ENCODE peak calls at places on chromosomes 16 and 17, in five cellular contexts. H is GM12865, I is Peyer's patch, L is lower lobe of right lung, Q is pancreas. F is an unnamed sample.

GRCh38 chr17:52648995-52649394 is 490.5 kb upstream of the CA10 start:
- DNase-seq in H (no peak), I (no peak), L (no peak), Q (no peak), F (no peak)

GRCh38 chr17:77371888-77372443 is 231.2 kb downstream of the SEC14L1 start:
- DNase-seq in H (no peak), I (no peak), L (no peak), Q (peak; percentile 56), F (no peak)

GRCh38 chr17:15431201-15431600 is 36.2 kb downstream of the CDRT4 start:
- DNase-seq in H (no peak), I (no peak), L (no peak), Q (no peak), F (no peak)

GRCh38 chr17:21282231-21282630 is 2.3 kb upstream of the MAP2K3 start:
- DNase-seq in H (no peak), I (no peak), L (no peak), Q (no peak), F (peak; percentile 86)

GRCh38 chr17:58059141-58059540 is 24.1 kb upstream of the DYNLL2 start:
- DNase-seq in H (no peak), I (no peak), L (no peak), Q (no peak), F (no peak)

GRCh38 chr16:3485821-3486505 is 9.3 kb downstream of the C16orf90 start:
- DNase-seq in H (no peak), I (no peak), L (no peak), Q (peak; percentile 64), F (no peak)

GRCh38 chr17:72931635-72932034 is 160.9 kb downstream of the SLC39A11 start:
- DNase-seq in H (peak; percentile 67), I (no peak), L (no peak), Q (no peak), F (peak; percentile 16)

GRCh38 chr16:73418746-73419145 is 370.8 kb upstream of the ZFHX3 start:
- DNase-seq in H (no peak), I (no peak), L (no peak), Q (no peak), F (no peak)

GRCh38 chr17:81499601-81499970 is 13.0 kb downstream of the ACTG1 start:
- DNase-seq in H (no peak), I (no peak), L (no peak), Q (peak; percentile 77), F (no peak)

GRCh38 chr16:18983565-18984424 is at the start of gene TMC7:
- DNase-seq in H (peak; percentile 32), I (peak; percentile 94), L (peak; percentile 90), Q (peak; percentile 84), F (no peak)

GRCh38 chr16:26269663-26270062 is 577.9 kb downstream of the HS3ST4 start:
- DNase-seq in H (no peak), I (no peak), L (no peak), Q (no peak), F (no peak)

GRCh38 chr17:58329035-58329807 is 626 bp upstream of the TSPOAP1 start:
- DNase-seq in H (peak; percentile 99), I (peak; percentile 55), L (peak; percentile 78), Q (no peak), F (no peak)

GRCh38 chr16:82735696-82736095 is 108.9 kb downstream of the CDH13 start:
- DNase-seq in H (peak; percentile 56), I (no peak), L (no peak), Q (no peak), F (no peak)

GRCh38 chr16:51637744-51638100 is 486.7 kb upstream of the SALL1 start:
- DNase-seq in H (no peak), I (no peak), L (no peak), Q (no peak), F (no peak)

GRCh38 chr17:82320956-82321927 is 3.8 kb upstream of the CD7 start:
- DNase-seq in H (peak; percentile 45), I (no peak), L (peak; percentile 65), Q (peak; percentile 81), F (no peak)

GRCh38 chr16:27818231-27818630 is 245.3 kb downstream of the GSG1L start:
- DNase-seq in H (no peak), I (peak; percentile 7), L (no peak), Q (no peak), F (no peak)

GRCh38 chr17:46800573-46800972 is 17.9 kb downstream of the WNT3 start:
- DNase-seq in H (no peak), I (no peak), L (no peak), Q (no peak), F (no peak)

GRCh38 chr17:10156082-10156445 is 42.3 kb downstream of the GAS7 start:
- DNase-seq in H (no peak), I (no peak), L (no peak), Q (no peak), F (no peak)

GRCh38 chr16:50862818-50863672 is 121.2 kb downstream of the CYLD start:
- DNase-seq in H (no peak), I (no peak), L (no peak), Q (no peak), F (no peak)

GRCh38 chr16:85296859-85297698 is 184.8 kb upstream of the CIBAR2 start:
- DNase-seq in H (peak; percentile 45), I (peak; percentile 67), L (peak; percentile 65), Q (peak; percentile 84), F (no peak)

GRCh38 chr16:66651965-66652364 is 44.6 kb downstream of the CMTM4 start:
- DNase-seq in H (no peak), I (no peak), L (no peak), Q (no peak), F (no peak)

GRCh38 chr16:1830213-1830612 is 3.2 kb downstream of the FAHD1 start:
- DNase-seq in H (no peak), I (peak; percentile 77), L (no peak), Q (no peak), F (no peak)

GRCh38 chr17:76276461-76277299 is 11.5 kb downstream of the UBALD2 start:
- DNase-seq in H (no peak), I (no peak), L (no peak), Q (peak; percentile 54), F (no peak)

GRCh38 chr17:72299092-72299491 is 178.3 kb downstream of the SOX9 start:
- DNase-seq in H (no peak), I (no peak), L (no peak), Q (no peak), F (no peak)

GRCh38 chr17:72158895-72159885 is 38.4 kb downstream of the SOX9 start:
- DNase-seq in H (no peak), I (no peak), L (no peak), Q (no peak), F (no peak)

GRCh38 chr16:10576390-10577304 is 3.8 kb downstream of the EMP2 start:
- DNase-seq in H (no peak), I (no peak), L (no peak), Q (no peak), F (no peak)

GRCh38 chr16:10579575-10579964 is 828 bp downstream of the EMP2 start:
- DNase-seq in H (no peak), I (no peak), L (no peak), Q (no peak), F (no peak)

GRCh38 chr16:10579965-10580918 is at the start of gene EMP2:
- DNase-seq in H (peak; percentile 33), I (peak; percentile 85), L (peak; percentile 87), Q (peak; percentile 81), F (no peak)

GRCh38 chr16:10577305-10578202 is 2.8 kb downstream of the EMP2 start:
- DNase-seq in H (no peak), I (no peak), L (peak; percentile 58), Q (peak; percentile 56), F (no peak)

GRCh38 chr16:10578474-10579316 is 1.7 kb downstream of the EMP2 start:
- DNase-seq in H (no peak), I (peak; percentile 73), L (peak; percentile 85), Q (peak; percentile 57), F (no peak)
- H3K4me3 ChIP-seq in H (no peak overlapping the region), I (no peak overlapping the region), L (peak overlapping the region; percentile 89), Q (no peak overlapping the region), F (no peak overlapping the region)

GRCh38 chr17:9021158-9021984 is at the start of gene NTN1:
- DNase-seq in H (peak; percentile 54), I (peak; percentile 69), L (peak; percentile 58), Q (peak; percentile 80), F (no peak)

GRCh38 chr17:9021985-9022552 is 759 bp downstream of the NTN1 start:
- DNase-seq in H (peak; percentile 23), I (no peak), L (no peak), Q (peak; percentile 75), F (no peak)

GRCh38 chr17:9022553-9023388 is 1.5 kb downstream of the NTN1 start:
- DNase-seq in H (no peak), I (no peak), L (no peak), Q (peak; percentile 82), F (no peak)

GRCh38 chr17:9020096-9020823 is 1.1 kb upstream of the NTN1 start:
- DNase-seq in H (no peak), I (no peak), L (no peak), Q (no peak), F (no peak)

DNA sequence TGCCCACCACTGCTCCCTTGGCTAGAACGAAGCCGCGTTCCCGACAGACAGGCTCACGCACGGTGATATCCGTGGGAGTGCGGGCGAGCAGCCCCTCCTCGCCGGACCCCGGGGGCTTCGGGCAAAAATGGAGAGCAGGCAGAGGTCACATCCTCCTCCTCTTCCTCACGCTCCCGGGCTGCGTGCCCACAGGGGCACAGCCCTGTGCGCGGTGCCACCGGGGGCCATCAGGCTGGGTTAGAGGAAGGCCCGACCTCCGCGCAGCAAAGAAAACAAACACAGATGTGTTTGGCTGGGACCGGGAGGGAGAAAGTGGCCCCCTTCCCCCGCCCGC is 519 bp upstream of the NTN1 start:
- DNase-seq in H (no peak), I (no peak), L (no peak), Q (peak; percentile 74), F (no peak)
- H3K4me3 ChIP-seq in H (peak overlapping the region; percentile 81), I (peak overlapping the region; percentile 77), L (peak overlapping the region; percentile 70), Q (peak overlapping the region; percentile 55), F (peak overlapping the region; percentile 40)

GRCh38 chr17:5405400-5405799 is 14.1 kb downstream of the NUP88 start:
- DNase-seq in H (no peak), I (no peak), L (no peak), Q (no peak), F (no peak)
- H3K4me3 ChIP-seq in H (no peak overlapping the region), I (no peak overlapping the region), L (no peak overlapping the region), Q (no peak overlapping the region), F (no peak overlapping the region)

GRCh38 chr17:36943250-36944220 is 5.2 kb upstream of the AATF start:
- DNase-seq in H (no peak), I (no peak), L (no peak), Q (no peak), F (no peak)

GRCh38 chr17:36941265-36942021 is 4.2 kb downstream of the LHX1 start:
- DNase-seq in H (no peak), I (no peak), L (no peak), Q (peak; percentile 64), F (no peak)

GRCh38 chr17:36942631-36943125 is 5.4 kb downstream of the LHX1 start:
- DNase-seq in H (no peak), I (no peak), L (no peak), Q (peak; percentile 73), F (no peak)

GRCh38 chr17:36940313-36941264 is 3.3 kb downstream of the LHX1 start:
- DNase-seq in H (no peak), I (no peak), L (no peak), Q (peak; percentile 60), F (no peak)

GRCh38 chr17:36942031-36942599 is 4.8 kb downstream of the LHX1 start:
- DNase-seq in H (no peak), I (no peak), L (no peak), Q (peak; percentile 72), F (no peak)
- H3K4me3 ChIP-seq in H (peak overlapping the region; percentile 41), I (peak overlapping the region; percentile 10), L (no peak overlapping the region), Q (no peak overlapping the region), F (peak overlapping the region; percentile 61)

GRCh38 chr17:1487939-1488825 is 4.3 kb downstream of the MYO1C start:
- DNase-seq in H (peak; percentile 80), I (peak; percentile 91), L (peak; percentile 88), Q (peak; percentile 91), F (no peak)
- H3K4me3 ChIP-seq in H (peak overlapping the region; percentile 72), I (peak overlapping the region; percentile 63), L (peak overlapping the region; percentile 61), Q (peak overlapping the region; percentile 36), F (peak overlapping the region; percentile 38)